ENCODE peak calls at places on chromosomes 5 and 9, in four cellular contexts. Q is neural crest cell; E is GF-D8; O is stimulated activated CD4-positive, alpha-beta T cell treated with anti-CD3 and anti-CD28 coated beads, Interleukin-4, amount 100 ng/mL, for 48 hours. B is an unnamed sample.

GRCh38 chr5:149474198-149474597 is 77.0 kb downstream of the CSNK1A1 start:
- DNase-seq in E (no peak), Q (no peak), O (no peak), B (no peak)

GRCh38 chr9:88106492-88106891 is 31.8 kb downstream of the SPATA31C2 start:
- DNase-seq in Q (no peak), O (no peak), E (no peak), B (peak)

GRCh38 chr5:120479066-120479465 is 15.0 kb downstream of the PRR16 start:
- DNase-seq in E (no peak), O (no peak), Q (no peak), B (no peak)

GRCh38 chr9:121884057-121884512 is 209.0 kb downstream of the TTLL11 start:
- DNase-seq in O (no peak), Q (peak), E (no peak), B (no peak)

GRCh38 chr9:73114958-73115357 is 36.7 kb upstream of the ANXA1 start:
- DNase-seq in O (no peak), E (no peak), Q (no peak), B (no peak)

GRCh38 chr9:13082796-13083195 is 196.7 kb downstream of the MPDZ start:
- DNase-seq in Q (no peak), E (no peak), O (no peak), B (no peak)

GRCh38 chr5:108681079-108681921 is 66.4 kb upstream of the FER start:
- DNase-seq in Q (peak), E (no peak), O (no peak), B (peak)

GRCh38 chr9:88007291-88007650 is 32.9 kb upstream of the CDK20 start:
- DNase-seq in O (peak), Q (no peak), E (no peak), B (no peak)

GRCh38 chr5:137303509-137303908 is 195.6 kb downstream of the SPOCK1 start:
- DNase-seq in Q (no peak), E (no peak), O (no peak), B (no peak)

GRCh38 chr9:114033397-114034103 is 44.5 kb downstream of the AMBP start:
- DNase-seq in Q (peak), E (no peak), O (no peak), B (peak)

GRCh38 chr9:74983709-74984108 is 31.0 kb upstream of the C9orf40 start:
- DNase-seq in Q (no peak), E (no peak), O (no peak), B (no peak)

GRCh38 chr5:176870110-176870591 is 29.0 kb downstream of the HK3 start:
- DNase-seq in Q (peak), E (no peak), O (no peak), B (peak)

GRCh38 chr9:115373000-115373709 is 255.2 kb upstream of the TNC start:
- DNase-seq in E (no peak), O (peak), Q (no peak), B (no peak)

GRCh38 chr5:124729687-124730359 is 16.6 kb downstream of the ZNF608 start:
- DNase-seq in O (no peak), Q (no peak), E (no peak), B (no peak)

GRCh38 chr5:935510-936084 is 42.9 kb downstream of the TRIP13 start:
- DNase-seq in O (no peak), E (no peak), Q (no peak), B (no peak)

GRCh38 chr5:5882706-5883105 is 460.2 kb downstream of the ICE1 start:
- DNase-seq in E (no peak), O (no peak), Q (no peak), B (no peak)

GRCh38 chr9:119556129-119556875 is 187.1 kb upstream of the BRINP1 start:
- DNase-seq in Q (peak), E (no peak), O (peak), B (peak)